ENCODE peak calls at places on chromosomes 16 and 17, in ten cellular contexts. Q is ovary, S is tibial artery, A is psoas muscle, V is heart right ventricle, Y is stomach, N is transverse colon, F is HFF-Myc, G is epithelial cell of proximal tubule, X is PC-9. J is an unnamed sample.

GRCh38 chr17:76793775-76794174 is 55.9 kb downstream of the MFSD11 start:
- DNase-seq in Q (no peak), S (no peak), A (no peak), V (no peak), Y (no peak), N (no peak), F (no peak), G (no peak), X (peak; percentile 27), J (peak; percentile 39)

GRCh38 chr17:65914784-65915342 is 277.1 kb downstream of the CEP112 start:
- DNase-seq in Q (no peak), S (no peak), A (no peak), V (no peak), Y (no peak), N (no peak), F (no peak), G (no peak), X (no peak), J (peak; percentile 9)

GRCh38 chr16:85514295-85514600 is 98.9 kb upstream of the GSE1 start:
- DNase-seq in Q (peak; percentile 65), S (no peak), A (peak; percentile 85), V (peak; percentile 80), Y (no peak), N (peak; percentile 50), F (no peak), G (no peak), X (no peak), J (no peak)

GRCh38 chr17:48595107-48595999 is 1.8 kb upstream of the HOXB5 start:
- DNase-seq in Q (no peak), S (no peak), A (no peak), V (no peak), Y (no peak), N (no peak), F (no peak), G (no peak), X (no peak), J (no peak)

GRCh38 chr17:44900894-44901293 is 1.6 kb upstream of the EFTUD2 start:
- DNase-seq in Q (no peak), S (peak; percentile 38), A (no peak), V (no peak), Y (no peak), N (no peak), F (no peak), G (peak; percentile 52), X (no peak), J (peak; percentile 74)

GRCh38 chr17:70881093-70881492 is 711.8 kb downstream of the KCNJ2 start:
- DNase-seq in Q (no peak), S (no peak), A (no peak), V (no peak), Y (no peak), N (no peak), F (no peak), G (no peak), X (no peak), J (no peak)

GRCh38 chr17:55722016-55722706 is 503 bp downstream of the TMEM100 start:
- DNase-seq in Q (no peak), S (no peak), A (no peak), V (no peak), Y (no peak), N (no peak), F (no peak), G (no peak), X (no peak), J (peak; percentile 63)

GRCh38 chr17:74442670-74443515 is 11.0 kb downstream of the GPRC5C start:
- DNase-seq in Q (peak; percentile 89), S (peak; percentile 89), A (peak; percentile 96), V (peak; percentile 92), Y (peak; percentile 95), N (peak; percentile 91), F (no peak), G (no peak), X (peak; percentile 77), J (peak; percentile 39)

GRCh38 chr17:2043785-2044184 is 2.0 kb downstream of the OVCA2 start:
- DNase-seq in Q (no peak), S (no peak), A (no peak), V (no peak), Y (no peak), N (no peak), F (no peak), G (no peak), X (peak; percentile 65), J (peak; percentile 89)

DNA sequence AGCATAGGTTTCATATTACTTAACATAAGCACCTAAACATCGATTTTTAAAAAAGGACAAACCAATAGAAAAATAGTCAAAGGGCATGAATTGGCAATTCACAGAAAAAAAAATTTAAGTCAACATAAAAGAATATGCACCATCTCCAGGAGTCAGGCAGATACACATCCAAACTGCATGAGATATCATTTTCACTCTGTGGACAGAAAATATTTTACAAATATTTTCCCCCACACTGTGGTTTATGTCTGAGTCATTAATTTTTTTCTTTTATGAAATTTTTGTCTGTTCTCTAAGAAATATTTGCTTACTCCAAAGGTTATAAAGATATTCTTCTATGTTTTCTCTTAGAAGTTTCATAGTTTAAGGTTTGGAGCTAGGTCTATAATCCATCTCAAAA is 74.4 kb upstream of the DNAH17 start:
- DNase-seq in Q (no peak), S (no peak), A (no peak), V (no peak), Y (no peak), N (no peak), F (no peak), G (no peak), X (no peak), J (no peak)
- H3K4me3 ChIP-seq in Q (no peak overlapping the region), S (no peak overlapping the region), A (no peak overlapping the region), V (no peak overlapping the region), Y (no peak overlapping the region), N (no peak overlapping the region), F (no peak overlapping the region), G (no peak overlapping the region), X (no peak overlapping the region), J (no peak overlapping the region)

DNA sequence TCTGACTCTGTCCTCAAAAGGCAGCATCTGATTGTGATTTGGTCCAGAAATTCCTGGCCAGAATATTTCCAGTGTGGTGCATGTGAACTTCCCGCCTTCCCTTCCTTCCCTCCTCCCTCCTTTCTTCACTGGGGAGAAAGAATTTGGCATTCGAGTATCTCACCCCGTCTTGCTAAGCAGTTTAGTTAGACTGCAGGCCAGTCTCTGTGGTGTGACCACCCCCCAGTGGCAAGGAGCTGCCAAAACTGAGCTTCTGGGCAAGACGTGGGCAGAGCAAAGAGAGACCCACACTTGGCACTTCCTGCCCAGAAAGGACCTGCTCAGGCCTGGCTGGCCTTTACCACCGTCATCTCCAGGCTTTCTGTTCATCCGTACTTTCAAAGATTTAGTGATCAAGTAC is 36.4 kb downstream of the SNX20 start:
- DNase-seq in Q (no peak), S (no peak), A (no peak), V (peak; percentile 13), Y (peak; percentile 31), N (peak; percentile 26), F (no peak), G (no peak), X (peak; percentile 34), J (peak; percentile 50)
- TF ChIP-seq CTCF in Q (peak; percentile 22), S (peak; percentile 44), A (no peak), V (peak; percentile 56), Y (peak; percentile 29), N (peak; percentile 18), F (peak; percentile 27), G (peak; percentile 56), X (peak; percentile 67), J (peak; percentile 56)

GRCh38 chr17:6660765-6661463 is 9.4 kb downstream of the C17orf100 start:
- DNase-seq in Q (no peak), S (no peak), A (no peak), V (no peak), Y (no peak), N (no peak), F (no peak), G (no peak), X (no peak), J (no peak)
- H3K4me3 ChIP-seq in Q (no peak overlapping the region), S (no peak overlapping the region), A (no peak overlapping the region), V (no peak overlapping the region), Y (no peak overlapping the region), N (no peak overlapping the region), F (no peak overlapping the region), G (no peak overlapping the region), X (no peak overlapping the region), J (no peak overlapping the region)

GRCh38 chr16:14539631-14540030 is 90.4 kb downstream of the PARN start:
- DNase-seq in Q (no peak), S (no peak), A (no peak), V (no peak), Y (no peak), N (no peak), F (no peak), G (no peak), X (no peak), J (no peak)

GRCh38 chr16:14548933-14549788 is 80.9 kb downstream of the PARN start:
- DNase-seq in Q (no peak), S (no peak), A (no peak), V (no peak), Y (no peak), N (no peak), F (no peak), G (no peak), X (no peak), J (no peak)

GRCh38 chr16:14549789-14550153 is 80.3 kb downstream of the PARN start:
- DNase-seq in Q (no peak), S (no peak), A (no peak), V (peak; percentile 41), Y (peak; percentile 55), N (no peak), F (no peak), G (no peak), X (no peak), J (no peak)

GRCh38 chr16:14545346-14545884 is 84.6 kb downstream of the PARN start:
- DNase-seq in Q (no peak), S (no peak), A (no peak), V (no peak), Y (peak; percentile 38), N (no peak), F (no peak), G (no peak), X (no peak), J (no peak)
- TF ChIP-seq CTCF in Q (no peak), S (no peak), A (no peak), V (no peak), Y (no peak), N (no peak), F (no peak), G (no peak), X (no peak), J (no peak)